ENCODE peak calls at places on chromosomes 11 and 22, in seven cellular contexts. Q is RWPE1, K is transverse colon, G is tibial nerve, W is foreskin fibroblast, H is retinal pigment epithelial cell, Y is spleen. Z is an unnamed sample.

GRCh38 chr11:128584253-128584652 is 3.1 kb downstream of the ETS1 start:
- DNase-seq in Q (no peak), K (no peak), G (no peak), W (no peak), H (no peak), Y (no peak), Z (no peak)

GRCh38 chr11:12508151-12508740 is 130.9 kb downstream of the PARVA start:
- DNase-seq in Q (no peak), K (no peak), G (peak), W (peak), H (no peak), Y (no peak), Z (no peak)

GRCh38 chr11:67437082-67437821 is at the start of gene PTPRCAP:
- DNase-seq in Q (no peak), K (peak), G (no peak), W (no peak), H (no peak), Y (peak), Z (no peak)

GRCh38 chr11:10566257-10566956 is 2.1 kb downstream of the LYVE1 start:
- DNase-seq in Q (no peak), K (no peak), G (no peak), W (peak), H (no peak), Y (no peak), Z (no peak)

GRCh38 chr11:9759519-9760179 is 95.8 kb downstream of the SWAP70 start:
- DNase-seq in Q (peak), K (peak), G (peak), W (peak), H (peak), Y (peak), Z (no peak)

GRCh38 chr11:114147389-114148382 is 88.2 kb downstream of the ZBTB16 start:
- DNase-seq in Q (no peak), K (no peak), G (no peak), W (peak), H (no peak), Y (no peak), Z (no peak)

GRCh38 chr22:17091851-17092250 is 7.1 kb downstream of the IL17RA start:
- DNase-seq in Q (no peak), K (no peak), G (no peak), W (no peak), H (no peak), Y (no peak), Z (no peak)

GRCh38 chr11:77381749-77382693 is 80.5 kb upstream of the GDPD4 start:
- DNase-seq in Q (no peak), K (no peak), G (no peak), W (peak), H (no peak), Y (no peak), Z (no peak)

GRCh38 chr11:66080055-66080817 is 10.2 kb downstream of the PACS1 start:
- DNase-seq in Q (peak), K (peak), G (peak), W (peak), H (no peak), Y (no peak), Z (no peak)

GRCh38 chr11:14722507-14722906 is 78.9 kb downstream of the PDE3B start:
- DNase-seq in Q (no peak), K (no peak), G (no peak), W (peak), H (no peak), Y (no peak), Z (no peak)

GRCh38 chr11:2794419-2794795 is 91.2 kb downstream of the CDKN1C start:
- DNase-seq in Q (no peak), K (no peak), G (no peak), W (no peak), H (no peak), Y (peak), Z (peak)

GRCh38 chr22:47213571-47214230 is 451.3 kb downstream of the TBC1D22A start:
- DNase-seq in Q (peak), K (peak), G (no peak), W (no peak), H (no peak), Y (peak), Z (peak)

GRCh38 chr11:31445621-31446020 is 63.8 kb downstream of the IMMP1L start:
- DNase-seq in Q (no peak), K (no peak), G (no peak), W (no peak), H (no peak), Y (no peak), Z (no peak)

GRCh38 chr11:11977206-11977938 is 31.1 kb downstream of the DKK3 start:
- DNase-seq in Q (peak), K (peak), G (peak), W (peak), H (no peak), Y (no peak), Z (no peak)

GRCh38 chr11:74004694-74005615 is 3.9 kb downstream of the UCP3 start:
- DNase-seq in Q (no peak), K (peak), G (no peak), W (no peak), H (no peak), Y (peak), Z (no peak)

GRCh38 chr11:102599642-102600261 is 25.4 kb downstream of the MMP20 start:
- DNase-seq in Q (peak), K (no peak), G (no peak), W (peak), H (peak), Y (no peak), Z (no peak)

GRCh38 chr11:119371778-119372182 is 9.7 kb downstream of the USP2 start:
- DNase-seq in Q (no peak), K (no peak), G (no peak), W (peak), H (no peak), Y (no peak), Z (no peak)

GRCh38 chr11:46321757-46322156 is 25.5 kb upstream of the DGKZ start:
- DNase-seq in Q (no peak), K (no peak), G (no peak), W (peak), H (no peak), Y (no peak), Z (no peak)

GRCh38 chr22:49621601-49622210 is 206.0 kb downstream of the BRD1 start:
- DNase-seq in Q (no peak), K (no peak), G (no peak), W (no peak), H (no peak), Y (peak), Z (no peak)

GRCh38 chr22:39926175-39927152 is 25.6 kb downstream of the GRAP2 start:
- DNase-seq in Q (no peak), K (peak), G (no peak), W (no peak), H (no peak), Y (no peak), Z (no peak)
- TF ChIP-seq CTCF in Q (no peak), K (no peak), G (no peak), W (no peak), H (no peak), Y (no peak), Z (no peak)

GRCh38 chr11:69598147-69598546 is 42.8 kb upstream of the CCND1 start:
- DNase-seq in Q (peak), K (no peak), G (no peak), W (peak), H (no peak), Y (no peak), Z (no peak)
- TF ChIP-seq CTCF in Q (no peak), K (no peak), G (no peak), W (no peak), H (peak), Y (no peak), Z (no peak)

DNA sequence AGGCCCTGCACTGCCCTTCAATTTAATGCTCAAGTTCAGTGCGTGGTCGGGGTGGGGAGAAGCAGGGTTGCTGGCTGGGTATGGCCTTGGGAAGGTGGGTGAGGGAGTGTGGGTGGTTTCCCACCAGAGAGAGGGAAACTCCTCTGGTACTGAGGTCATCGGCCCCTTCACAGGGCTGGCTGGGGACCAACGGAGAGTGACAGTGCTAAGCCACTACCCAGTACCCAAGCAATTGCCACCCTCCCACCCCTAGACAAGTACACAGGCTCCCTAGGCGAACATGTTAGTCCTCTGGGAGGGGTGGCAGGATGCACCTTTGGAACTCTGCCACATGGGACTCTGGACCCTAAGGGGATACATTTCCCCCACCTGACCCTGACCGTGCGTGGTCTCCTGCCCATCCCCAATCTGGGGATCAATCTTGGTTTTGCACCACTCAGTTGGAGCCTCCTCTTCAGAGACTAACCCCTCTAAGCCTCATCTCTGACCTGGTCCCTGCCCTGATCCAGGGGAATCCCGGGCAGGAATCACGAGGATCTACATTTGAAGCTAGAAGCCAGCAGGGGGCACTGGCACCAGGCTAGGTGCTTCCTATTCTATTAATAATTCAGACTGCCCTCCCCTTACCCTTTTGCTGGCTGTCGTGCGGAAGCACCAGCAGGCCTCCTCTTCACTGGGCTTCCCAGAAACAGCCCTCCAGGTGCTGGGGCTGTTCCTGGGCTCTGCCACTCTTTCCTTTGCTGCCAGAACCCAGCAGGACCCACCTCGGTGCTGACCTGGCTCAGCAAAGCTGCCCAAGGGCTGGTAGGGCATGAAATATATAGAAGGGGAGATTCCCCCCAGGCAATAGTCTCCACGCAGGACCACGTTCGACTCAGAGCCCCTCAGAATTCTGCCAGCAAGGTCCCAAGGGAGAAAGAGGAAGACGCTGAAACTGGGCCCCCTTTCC is 377.7 kb downstream of the TENM4 start:
- DNase-seq in Q (no peak), K (no peak), G (no peak), W (peak), H (no peak), Y (no peak), Z (no peak)
- TF ChIP-seq CTCF in Q (no peak), K (no peak), G (peak), W (peak), H (peak), Y (no peak), Z (peak)

DNA sequence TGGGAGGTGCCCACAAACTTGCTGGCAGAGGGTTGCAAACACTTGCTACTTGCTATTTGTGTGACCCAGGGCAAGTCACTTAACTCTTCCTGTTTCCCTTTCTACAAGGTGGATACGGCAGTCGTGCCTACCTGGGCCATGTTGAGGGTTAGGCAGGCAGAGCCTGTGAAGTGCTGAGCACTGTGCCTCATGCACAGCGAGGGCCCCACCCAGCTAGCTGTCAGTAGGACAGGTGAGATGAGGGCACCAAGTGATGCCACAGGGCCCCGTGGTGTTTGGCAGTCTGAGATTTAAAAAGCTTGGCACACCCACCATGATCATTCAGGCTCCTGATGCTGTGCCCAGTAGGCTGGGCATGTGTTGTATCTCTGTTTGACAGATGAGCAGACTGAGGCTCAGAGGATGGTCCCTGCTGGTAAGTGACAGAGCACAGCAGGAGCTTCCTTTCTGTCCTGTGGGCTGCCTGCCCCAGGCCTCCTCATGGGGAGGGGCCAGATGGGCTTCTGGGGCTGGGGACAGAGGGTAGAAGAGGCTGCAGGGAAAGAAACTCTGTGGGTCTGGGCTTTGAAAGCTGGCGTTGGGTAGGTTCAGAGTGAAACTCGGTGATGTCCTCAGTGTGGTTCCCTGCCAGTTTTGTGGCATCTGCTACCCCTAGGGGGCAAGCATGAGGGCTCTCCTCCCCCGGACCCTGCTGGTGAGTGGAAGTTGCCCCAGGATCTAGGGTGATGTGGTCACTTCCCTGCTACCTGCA is 59.3 kb downstream of the TSPAN18 start:
- DNase-seq in Q (no peak), K (no peak), G (no peak), W (no peak), H (no peak), Y (peak), Z (no peak)
- TF ChIP-seq CTCF in Q (no peak), K (no peak), G (no peak), W (no peak), H (peak), Y (no peak), Z (no peak)

GRCh38 chr11:69599502-69599901 is 41.5 kb upstream of the CCND1 start:
- DNase-seq in Q (peak), K (no peak), G (no peak), W (peak), H (peak), Y (no peak), Z (no peak)

GRCh38 chr11:69603163-69603836 is 37.7 kb upstream of the CCND1 start:
- DNase-seq in Q (no peak), K (no peak), G (no peak), W (no peak), H (no peak), Y (no peak), Z (no peak)

GRCh38 chr11:69605737-69606526 is 35.0 kb upstream of the CCND1 start:
- DNase-seq in Q (no peak), K (no peak), G (no peak), W (no peak), H (no peak), Y (no peak), Z (no peak)

GRCh38 chr11:69601346-69601975 is 39.5 kb upstream of the CCND1 start:
- DNase-seq in Q (no peak), K (no peak), G (no peak), W (no peak), H (no peak), Y (no peak), Z (no peak)

GRCh38 chr11:69603978-69604524 is 36.9 kb upstream of the CCND1 start:
- DNase-seq in Q (no peak), K (no peak), G (no peak), W (no peak), H (no peak), Y (no peak), Z (no peak)
- TF ChIP-seq CTCF in Q (no peak), K (no peak), G (no peak), W (no peak), H (no peak), Y (no peak), Z (no peak)

DNA sequence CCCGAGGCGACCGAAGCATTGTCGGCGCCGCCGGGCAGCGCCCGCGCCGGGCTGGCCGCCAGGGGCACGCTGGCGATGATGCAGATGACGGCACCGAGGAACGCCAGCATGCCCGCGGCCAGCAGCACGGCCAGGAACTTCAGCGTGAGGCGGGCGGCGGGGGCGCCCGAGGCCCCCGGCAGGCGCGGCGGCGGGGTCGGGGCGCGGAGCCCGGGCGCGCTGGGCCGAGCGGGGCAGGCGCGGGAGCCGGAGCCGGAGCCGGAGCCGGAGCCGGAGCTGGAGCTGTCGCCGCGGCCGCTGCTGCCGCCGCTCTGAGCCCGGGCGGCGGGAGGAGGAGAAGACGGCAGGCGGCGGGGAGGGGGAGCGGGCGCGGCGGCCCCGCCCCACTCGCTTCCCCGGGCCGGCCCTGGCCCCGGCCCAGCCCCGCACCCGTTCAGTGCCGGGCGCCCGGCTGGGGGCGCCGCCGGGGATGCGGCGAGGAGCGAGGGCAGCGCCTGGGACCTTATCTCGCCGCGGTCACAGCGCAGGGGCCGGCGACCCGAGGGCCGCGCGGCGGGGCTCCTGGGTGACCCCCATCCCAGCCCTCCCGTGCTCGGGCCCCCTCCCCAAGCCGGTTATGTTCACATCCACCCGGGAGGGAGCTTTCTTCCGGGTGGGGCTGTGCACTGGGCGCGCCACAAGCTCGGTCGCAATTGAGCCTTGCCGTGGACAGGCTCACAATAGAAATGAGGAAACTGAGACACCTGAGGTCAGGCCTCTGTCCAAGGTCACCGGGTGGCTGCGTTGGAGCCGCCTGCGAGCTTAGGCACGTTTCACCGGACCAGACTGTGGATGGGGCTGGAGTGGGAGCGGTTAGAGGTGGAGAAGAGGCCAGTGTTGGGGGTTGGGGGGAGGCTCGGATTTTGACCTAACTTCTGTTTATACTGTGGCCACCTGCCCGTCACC is at the start of gene NPTXR:
- DNase-seq in Q (peak), K (peak), G (no peak), W (peak), H (peak), Y (no peak), Z (peak)
- TF ChIP-seq CTCF in Q (peak), K (no peak), G (no peak), W (no peak), H (no peak), Y (no peak), Z (no peak)

GRCh38 chr22:48520888-48521600 is 1306.6 kb downstream of the BRD1 start:
- DNase-seq in Q (no peak), K (no peak), G (no peak), W (no peak), H (peak), Y (no peak), Z (no peak)
- TF ChIP-seq CTCF in Q (no peak), K (no peak), G (no peak), W (no peak), H (peak), Y (no peak), Z (no peak)

GRCh38 chr11:15794361-15795150 is 561.8 kb downstream of the SOX6 start:
- DNase-seq in Q (no peak), K (no peak), G (no peak), W (no peak), H (no peak), Y (no peak), Z (no peak)
- TF ChIP-seq CTCF in Q (no peak), K (no peak), G (no peak), W (no peak), H (no peak), Y (no peak), Z (no peak)

Z was measured in mesothelial cell of epicardium.